ENCODE peak calls at places on chromosome 15, in nine cellular contexts. F is GM12865, D is astrocyte, P is HCT116, C is AG10803, T is breast epithelium, R is WERI-Rb-1, O is adrenal gland, H is Caco-2. Q is an unnamed sample.

GRCh38 chr15:81752149-81752942 is 293.5 kb downstream of the MEX3B start:
- DNase-seq in C (peak; percentile 57), T (peak; percentile 78), R (peak; percentile 84), O (peak; percentile 34), P (no peak), H (no peak), F (no peak), D (no peak), Q (no peak)

GRCh38 chr15:79089331-79089889 is 1.2 kb downstream of the RASGRF1 start:
- DNase-seq in H (no peak), C (no peak), F (no peak), T (no peak), D (no peak), P (no peak), R (peak; percentile 21), O (no peak), Q (no peak)

GRCh38 chr15:62269504-62269903 is 104.4 kb upstream of the C2CD4B start:
- DNase-seq in R (no peak), O (no peak), D (no peak), F (no peak), C (no peak), P (no peak), T (no peak), H (peak; percentile 15), Q (peak; percentile 4)

GRCh38 chr15:39230205-39230916 is 350.5 kb upstream of the THBS1 start:
- DNase-seq in C (peak; percentile 59), F (no peak), H (no peak), P (no peak), T (no peak), D (no peak), O (peak; percentile 16), R (no peak), Q (peak; percentile 68)

GRCh38 chr15:88428805-88429605 is 38.2 kb downstream of the MRPL46 start:
- DNase-seq in D (no peak), P (no peak), O (no peak), F (no peak), C (no peak), R (no peak), H (no peak), T (no peak), Q (no peak)

GRCh38 chr15:70491641-70492040 is 271.7 kb downstream of the UACA start:
- DNase-seq in C (no peak), D (no peak), P (no peak), H (no peak), T (no peak), R (no peak), O (no peak), F (no peak), Q (no peak)

GRCh38 chr15:78437107-78437761 is 782 bp upstream of the IREB2 start:
- DNase-seq in O (no peak), C (no peak), F (no peak), D (no peak), R (no peak), P (peak; percentile 7), H (no peak), T (no peak), Q (no peak)

GRCh38 chr15:77018796-77019475 is 24.0 kb downstream of the PSTPIP1 start:
- DNase-seq in O (no peak), D (no peak), F (no peak), C (no peak), R (no peak), T (no peak), P (no peak), H (no peak), Q (no peak)

GRCh38 chr15:85398822-85399221 is 18.4 kb downstream of the AKAP13 start:
- DNase-seq in D (no peak), F (no peak), C (no peak), O (no peak), H (no peak), P (no peak), R (no peak), T (no peak), Q (no peak)

GRCh38 chr15:80233511-80234080 is 18.4 kb downstream of the CTXND1 start:
- DNase-seq in F (no peak), C (no peak), T (no peak), R (no peak), H (no peak), D (no peak), O (no peak), P (no peak), Q (no peak)

GRCh38 chr15:40830884-40831283 is 2.4 kb upstream of the PPP1R14D start:
- DNase-seq in P (no peak), C (no peak), F (no peak), T (no peak), H (no peak), R (no peak), O (no peak), D (no peak), Q (no peak)

GRCh38 chr15:78620021-78620838 is 566 bp downstream of the CHRNA3 start:
- DNase-seq in O (no peak), F (no peak), H (no peak), P (no peak), T (no peak), C (no peak), R (peak; percentile 71), D (no peak), Q (no peak)

GRCh38 chr15:38069506-38069905 is 135.1 kb downstream of the TMCO5A start:
- DNase-seq in D (peak; percentile 87), R (no peak), F (peak; percentile 36), T (no peak), H (peak; percentile 42), O (no peak), P (no peak), C (peak; percentile 83), Q (peak; percentile 84)

GRCh38 chr15:85785887-85786777 is 8.6 kb downstream of the KLHL25 start:
- DNase-seq in P (peak; percentile 53), C (peak; percentile 33), R (peak; percentile 72), O (peak; percentile 72), H (no peak), T (peak; percentile 50), F (no peak), D (peak; percentile 58), Q (peak; percentile 37)

GRCh38 chr15:34853001-34853758 is 57.8 kb upstream of the ACTC1 start:
- DNase-seq in H (no peak), R (no peak), F (no peak), P (no peak), T (no peak), O (no peak), D (peak; percentile 30), C (peak; percentile 69), Q (peak; percentile 62)

GRCh38 chr15:77476999-77477398 is 56.3 kb downstream of the HMG20A start:
- DNase-seq in P (no peak), C (peak; percentile 10), F (no peak), T (no peak), D (no peak), R (no peak), O (no peak), H (no peak), Q (no peak)

GRCh38 chr15:92821491-92822116 is 78.5 kb upstream of the CHD2 start:
- DNase-seq in T (no peak), R (no peak), H (no peak), P (no peak), F (no peak), C (no peak), O (no peak), D (peak; percentile 63), Q (no peak)

GRCh38 chr15:73560501-73561117 is 72.6 kb downstream of the NPTN start:
- DNase-seq in C (peak; percentile 70), F (peak; percentile 73), T (no peak), H (peak; percentile 42), R (peak; percentile 16), D (peak; percentile 42), P (peak; percentile 46), O (peak; percentile 12), Q (peak; percentile 85)

GRCh38 chr15:25067725-25068309 is 113.0 kb downstream of the SNRPN start:
- DNase-seq in D (no peak), H (no peak), P (no peak), T (no peak), O (no peak), R (no peak), F (no peak), C (no peak), Q (no peak)
- H3K4me3 ChIP-seq in D (no peak overlapping the region), H (no peak overlapping the region), P (no peak overlapping the region), T (no peak overlapping the region), O (no peak overlapping the region), R (no peak overlapping the region), F (no peak overlapping the region), C (no peak overlapping the region), Q (no peak overlapping the region)

DNA sequence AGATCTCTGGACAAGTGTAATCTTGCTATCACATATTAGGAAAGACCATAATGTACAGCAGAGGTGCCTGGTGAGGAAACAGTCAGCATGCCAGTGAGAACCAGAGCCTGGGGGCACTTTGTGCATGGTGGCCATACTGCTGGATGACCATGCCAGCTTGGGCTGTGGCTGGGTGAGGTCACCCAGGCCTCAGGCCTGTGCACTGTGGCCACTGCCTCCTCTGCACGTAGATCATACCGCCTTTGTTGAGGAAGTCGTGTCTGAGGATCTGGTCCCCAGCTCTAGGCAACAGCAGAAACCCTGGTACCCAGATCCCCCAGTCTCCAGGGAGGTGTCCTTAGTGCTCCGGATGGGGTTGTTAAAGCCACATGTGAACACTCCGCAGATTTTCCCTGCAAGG is 38.9 kb downstream of the ZNF710 start:
- DNase-seq in O (no peak), C (no peak), F (no peak), T (no peak), H (no peak), R (no peak), P (no peak), D (no peak), Q (no peak)
- TF ChIP-seq CTCF in O (no peak), C (no peak), F (no peak), T (no peak), H (no peak), R (no peak), P (no peak), D (no peak), Q (no peak)

GRCh38 chr15:67267951-67268941 is 13.7 kb downstream of the IQCH start:
- DNase-seq in D (no peak), F (no peak), R (no peak), C (no peak), H (no peak), T (no peak), O (no peak), P (no peak), Q (no peak)

GRCh38 chr15:67266870-67267269 is 12.3 kb downstream of the IQCH start:
- DNase-seq in F (no peak), P (no peak), R (no peak), H (no peak), O (no peak), D (no peak), T (no peak), C (no peak), Q (no peak)

GRCh38 chr15:67267440-67267839 is 12.9 kb downstream of the IQCH start:
- DNase-seq in F (no peak), R (no peak), H (no peak), C (no peak), D (no peak), P (no peak), O (no peak), T (no peak), Q (no peak)
- H3K4me3 ChIP-seq in F (no peak overlapping the region), R (no peak overlapping the region), H (no peak overlapping the region), C (no peak overlapping the region), D (no peak overlapping the region), P (no peak overlapping the region), O (no peak overlapping the region), T (no peak overlapping the region), Q (no peak overlapping the region)

GRCh38 chr15:30895461-30896210 is 8.1 kb upstream of the FAN1 start:
- DNase-seq in T (no peak), C (no peak), D (no peak), F (no peak), R (no peak), H (no peak), P (no peak), O (no peak), Q (no peak)

GRCh38 chr15:30901889-30902288 is 1.8 kb upstream of the FAN1 start:
- DNase-seq in T (no peak), P (no peak), R (no peak), D (no peak), C (no peak), H (no peak), F (no peak), O (no peak), Q (no peak)

GRCh38 chr15:30896211-30896606 is 7.5 kb upstream of the FAN1 start:
- DNase-seq in O (no peak), P (no peak), R (no peak), T (no peak), D (no peak), C (no peak), F (no peak), H (peak; percentile 17), Q (no peak)
- TF ChIP-seq CTCF in O (no peak), P (no peak), R (no peak), T (no peak), D (no peak), C (no peak), F (no peak), H (no peak), Q (no peak)

Q was measured in fibroblast of villous mesenchyme.